ENCODE peak calls at places on chromosomes 12 and 14, in seven cellular contexts. R is ascending aorta, P is adrenal gland, K is AG09309, N is AG09319, A is left ventricle myocardium inferior, I is cardiac fibroblast. O is an unnamed sample.

GRCh38 chr14:74980746-74981661 is 21.7 kb upstream of the EIF2B2 start:
- DNase-seq in R (peak), P (no peak), K (no peak), N (no peak), A (no peak), I (peak), O (peak)

GRCh38 chr12:64781374-64782029 is 22.3 kb upstream of the GNS start:
- DNase-seq in R (no peak), P (no peak), K (no peak), N (no peak), A (no peak), I (no peak), O (peak)

GRCh38 chr12:102407776-102408486 is 72.4 kb downstream of the IGF1 start:
- DNase-seq in R (no peak), P (no peak), K (no peak), N (no peak), A (no peak), I (no peak), O (no peak)

GRCh38 chr14:52695481-52696091 is at the start of gene ERO1A:
- DNase-seq in R (peak), P (peak), K (peak), N (peak), A (peak), I (peak), O (peak)

GRCh38 chr14:26200675-26201074 is 397.2 kb downstream of the NOVA1 start:
- DNase-seq in R (no peak), P (no peak), K (no peak), N (no peak), A (no peak), I (peak), O (peak)

GRCh38 chr12:107574691-107575090 is 110.9 kb upstream of the PWP1 start:
- DNase-seq in R (no peak), P (no peak), K (no peak), N (no peak), A (no peak), I (no peak), O (no peak)

GRCh38 chr14:37150414-37150813 is 22.0 kb downstream of the SLC25A21 start:
- DNase-seq in R (no peak), P (no peak), K (peak), N (peak), A (no peak), I (peak), O (peak)

GRCh38 chr12:88579572-88579940 is 715 bp downstream of the KITLG start:
- DNase-seq in R (no peak), P (peak), K (no peak), N (no peak), A (peak), I (no peak), O (peak)

GRCh38 chr14:70832536-70833305 is 23.4 kb upstream of the MAP3K9 start:
- DNase-seq in R (no peak), P (no peak), K (no peak), N (no peak), A (no peak), I (peak), O (no peak)

GRCh38 chr14:73753043-73753886 is 39.1 kb upstream of the PNMA1 start:
- DNase-seq in R (no peak), P (peak), K (no peak), N (no peak), A (peak), I (peak), O (no peak)

GRCh38 chr12:103997277-103997900 is 31.7 kb downstream of the TDG start:
- DNase-seq in R (no peak), P (peak), K (no peak), N (no peak), A (peak), I (peak), O (no peak)

GRCh38 chr12:116184766-116185165 is 92.7 kb downstream of the MED13L start:
- DNase-seq in R (no peak), P (no peak), K (no peak), N (no peak), A (no peak), I (peak), O (no peak)

GRCh38 chr14:90674043-90674670 is 142.1 kb downstream of the TTC7B start:
- DNase-seq in R (no peak), P (no peak), K (no peak), N (no peak), A (no peak), I (no peak), O (no peak)

GRCh38 chr14:106228541-106229158 is 702.3 kb downstream of the TMEM121 start:
- DNase-seq in R (no peak), P (no peak), K (no peak), N (no peak), A (no peak), I (no peak), O (no peak)

GRCh38 chr14:52551696-52552062 is 626 bp downstream of the TXNDC16 start:
- DNase-seq in R (no peak), P (no peak), K (no peak), N (no peak), A (no peak), I (peak), O (peak)

GRCh38 chr12:45660330-45660729 is 69.2 kb upstream of the ARID2 start:
- DNase-seq in R (no peak), P (peak), K (no peak), N (no peak), A (peak), I (peak), O (peak)

GRCh38 chr14:72616294-72616693 is 277.6 kb downstream of the DPF3 start:
- DNase-seq in R (no peak), P (no peak), K (no peak), N (peak), A (no peak), I (no peak), O (no peak)

GRCh38 chr12:15526033-15526432 is 203.7 kb downstream of the PTPRO start:
- DNase-seq in R (no peak), P (no peak), K (no peak), N (no peak), A (no peak), I (no peak), O (peak)

GRCh38 chr12:59500915-59501314 is 94.9 kb upstream of the SLC16A7 start:
- DNase-seq in R (no peak), P (no peak), K (no peak), N (no peak), A (no peak), I (no peak), O (no peak)

GRCh38 chr14:70995671-70996070 is 88.4 kb downstream of the PCNX1 start:
- DNase-seq in R (no peak), P (no peak), K (no peak), N (no peak), A (no peak), I (peak), O (peak)

GRCh38 chr12:89051065-89051677 is 301.1 kb downstream of the DUSP6 start:
- DNase-seq in R (no peak), P (no peak), K (no peak), N (no peak), A (no peak), I (peak), O (peak)

GRCh38 chr14:104979758-104980591 is 1.8 kb upstream of the AHNAK2 start:
- DNase-seq in R (no peak), P (peak), K (no peak), N (no peak), A (peak), I (peak), O (peak)

GRCh38 chr14:94100847-94101246 is 9.7 kb upstream of the IFI27 start:
- DNase-seq in R (no peak), P (peak), K (no peak), N (no peak), A (no peak), I (peak), O (peak)

GRCh38 chr12:62332598-62332997 is 72.4 kb downstream of the USP15 start:
- DNase-seq in R (no peak), P (no peak), K (peak), N (peak), A (no peak), I (peak), O (peak)

GRCh38 chr12:100794441-100795192 is at the start of gene ANO4:
- DNase-seq in R (no peak), P (no peak), K (no peak), N (no peak), A (no peak), I (no peak), O (no peak)

GRCh38 chr12:67430708-67431335 is 161.7 kb downstream of the CAND1 start:
- DNase-seq in R (no peak), P (peak), K (no peak), N (peak), A (peak), I (peak), O (no peak)
- TF ChIP-seq CTCF in R (peak), P (peak), K (no peak), N (peak), A (peak), I (no peak), O (no peak)

GRCh38 chr12:52254180-52254964 is 20.1 kb upstream of the KRT86 start:
- DNase-seq in R (no peak), P (no peak), K (no peak), N (no peak), A (no peak), I (no peak), O (peak)

GRCh38 chr12:52251367-52252055 is 18.5 kb downstream of the KRT7 start:
- DNase-seq in R (no peak), P (no peak), K (no peak), N (no peak), A (no peak), I (no peak), O (peak)

GRCh38 chr12:52254965-52255751 is 19.3 kb upstream of the KRT86 start:
- DNase-seq in R (no peak), P (no peak), K (no peak), N (no peak), A (no peak), I (no peak), O (peak)

GRCh38 chr12:52253391-52254179 is 20.5 kb downstream of the KRT7 start:
- DNase-seq in R (no peak), P (no peak), K (no peak), N (no peak), A (no peak), I (no peak), O (peak)

GRCh38 chr12:52252728-52253328 is 19.8 kb downstream of the KRT7 start:
- DNase-seq in R (no peak), P (no peak), K (no peak), N (no peak), A (no peak), I (no peak), O (peak)
- TF ChIP-seq CTCF in R (no peak), P (no peak), K (no peak), N (no peak), A (no peak), I (no peak), O (no peak)

DNA sequence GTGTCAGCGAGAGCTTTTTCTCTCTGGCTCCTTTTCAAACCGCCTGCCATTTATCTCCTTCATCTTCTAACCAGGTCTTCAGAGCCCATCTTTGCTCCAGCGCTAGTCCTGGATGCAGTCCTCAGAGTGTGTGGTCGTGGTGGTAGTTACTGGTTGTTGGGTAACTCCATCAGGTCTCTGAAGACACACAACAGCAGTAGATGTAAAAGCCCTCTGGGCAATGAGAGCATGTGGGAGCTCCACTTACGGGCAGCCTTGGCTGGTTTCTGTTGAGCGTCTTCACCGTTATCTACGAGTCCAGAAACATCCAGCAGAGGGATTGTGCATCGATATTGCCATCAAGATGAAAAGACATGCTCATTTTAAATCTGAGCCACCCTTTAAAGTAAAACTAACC is 61.2 kb downstream of the FBXL14 start:
- DNase-seq in R (no peak), P (no peak), K (no peak), N (no peak), A (no peak), I (no peak), O (no peak)
- TF ChIP-seq CTCF in R (no peak), P (no peak), K (no peak), N (no peak), A (no peak), I (peak), O (no peak)

GRCh38 chr12:108646597-108647190 is 13.0 kb upstream of the SELPLG start:
- DNase-seq in R (no peak), P (no peak), K (no peak), N (no peak), A (no peak), I (no peak), O (no peak)

GRCh38 chr12:108645686-108646596 is 12.2 kb upstream of the SELPLG start:
- DNase-seq in R (no peak), P (no peak), K (no peak), N (no peak), A (no peak), I (no peak), O (no peak)

GRCh38 chr12:108647936-108648287 is 14.2 kb upstream of the SELPLG start:
- DNase-seq in R (no peak), P (no peak), K (no peak), N (no peak), A (no peak), I (no peak), O (no peak)

GRCh38 chr12:108648371-108648770 is 14.7 kb upstream of the SELPLG start:
- DNase-seq in R (no peak), P (no peak), K (no peak), N (no peak), A (no peak), I (no peak), O (no peak)

GRCh38 chr12:108647199-108647935 is 13.7 kb upstream of the SELPLG start:
- DNase-seq in R (no peak), P (peak), K (no peak), N (no peak), A (no peak), I (no peak), O (no peak)
- TF ChIP-seq CTCF in R (no peak), P (no peak), K (no peak), N (peak), A (no peak), I (no peak), O (no peak)

DNA sequence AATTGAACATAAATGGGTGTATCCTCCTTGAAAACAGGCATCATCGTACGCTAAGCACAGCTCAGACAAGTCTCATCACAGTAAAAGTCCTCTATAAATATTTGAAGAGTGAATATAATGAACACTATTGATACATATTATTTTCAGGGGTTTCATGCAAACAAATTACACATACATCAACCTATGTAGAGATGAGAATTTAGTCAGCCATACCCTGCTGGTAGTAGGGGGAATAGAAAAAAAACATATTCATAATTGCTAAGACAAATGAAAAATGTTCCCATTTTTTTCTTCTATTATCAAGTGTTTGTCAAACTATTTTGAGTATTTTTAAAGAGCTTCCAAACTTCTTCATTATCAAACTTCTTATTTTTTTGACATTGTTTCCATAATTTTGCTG is 205.6 kb upstream of the SOX5 start:
- DNase-seq in R (no peak), P (no peak), K (no peak), N (no peak), A (no peak), I (no peak), O (no peak)
- TF ChIP-seq CTCF in R (no peak), P (no peak), K (no peak), N (no peak), A (no peak), I (no peak), O (no peak)

GRCh38 chr12:124567673-124568373 is 411 bp upstream of the NCOR2 start:
- DNase-seq in R (peak), P (peak), K (peak), N (peak), A (peak), I (peak), O (peak)
- TF ChIP-seq CTCF in R (no peak), P (no peak), K (no peak), N (peak), A (no peak), I (no peak), O (no peak)

DNA sequence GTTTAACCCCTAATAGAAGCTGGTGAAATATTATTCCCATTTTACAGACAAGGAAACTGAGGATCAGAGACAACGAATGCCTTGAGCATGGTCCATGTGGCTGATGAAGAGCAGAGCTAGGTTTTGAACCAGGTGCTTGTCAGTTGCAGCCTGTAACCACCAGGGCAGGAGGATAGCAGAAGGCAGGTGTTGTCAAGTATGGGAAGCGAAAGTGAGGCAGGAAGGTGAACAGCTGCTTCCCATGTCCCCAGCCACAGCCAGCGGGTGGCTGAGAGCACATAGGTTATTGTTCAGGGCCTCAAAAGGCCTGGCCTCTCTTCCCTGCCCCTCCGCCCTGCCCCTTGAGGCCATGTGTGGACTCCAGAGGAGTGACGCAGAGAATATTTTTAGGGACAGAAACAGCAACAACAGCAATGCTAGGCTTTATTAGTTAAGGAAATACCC is 39.6 kb downstream of the IQSEC3 start:
- DNase-seq in R (no peak), P (no peak), K (no peak), N (no peak), A (peak), I (peak), O (no peak)
- TF ChIP-seq CTCF in R (no peak), P (no peak), K (peak), N (no peak), A (peak), I (no peak), O (no peak)